ENCODE peak calls at places on chromosomes 2 and 18, in ten cellular contexts. Y, X, D, L, K, S, A, H, E and P are unnamed samples.
A peak's percentile ranks its signal among the peaks of the same experiment; 100 is the strongest.

GRCh38 chr2:200003444-200003843 is 48.1 kb downstream of the MAIP1 start:
- DNase-seq in L (no peak), E (no peak), D (peak; percentile 3), X (no peak), S (peak; percentile 9), H (no peak), K (no peak), A (peak; percentile 4), Y (no peak), P (no peak)

GRCh38 chr2:138356178-138356577 is 145.4 kb upstream of the SPOPL start:
- DNase-seq in D (peak; percentile 91), S (peak; percentile 86), A (peak; percentile 93), X (peak; percentile 37), L (no peak), H (no peak), Y (no peak), K (no peak), E (no peak), P (no peak)

GRCh38 chr2:150075831-150076230 is 411.6 kb downstream of the RND3 start:
- DNase-seq in H (no peak), D (no peak), S (no peak), K (no peak), A (no peak), L (no peak), X (no peak), E (no peak), Y (no peak), P (no peak)

GRCh38 chr2:109516445-109517117 is 97.2 kb downstream of the SEPTIN10 start:
- DNase-seq in D (peak; percentile 42), A (peak; percentile 60), H (peak; percentile 72), E (no peak), Y (peak; percentile 48), L (peak; percentile 64), S (peak; percentile 72), K (peak; percentile 82), X (no peak), P (peak; percentile 63)

GRCh38 chr2:70132244-70133126 is 45.2 kb downstream of the PCBP1 start:
- DNase-seq in D (peak; percentile 75), S (peak; percentile 43), H (peak; percentile 86), L (peak; percentile 67), X (no peak), Y (peak; percentile 54), K (peak; percentile 21), A (peak; percentile 60), E (no peak), P (peak; percentile 56)

GRCh38 chr2:23065936-23066335 is 319.0 kb upstream of the KLHL29 start:
- DNase-seq in H (no peak), X (no peak), D (no peak), S (no peak), Y (no peak), L (no peak), E (no peak), A (no peak), K (no peak), P (no peak)

GRCh38 chr18:59810740-59811520 is 88.9 kb upstream of the PMAIP1 start:
- DNase-seq in H (no peak), E (no peak), X (no peak), D (peak; percentile 54), S (no peak), Y (no peak), A (peak; percentile 37), L (no peak), K (no peak), P (no peak)

GRCh38 chr2:129765326-129766158 is 213.9 kb upstream of the RAB6C start:
- DNase-seq in X (no peak), S (no peak), L (no peak), D (no peak), E (no peak), A (no peak), H (no peak), Y (no peak), K (no peak), P (no peak)

GRCh38 chr18:48868468-48869466 is 82.0 kb downstream of the SMAD7 start:
- DNase-seq in E (no peak), Y (peak; percentile 88), X (no peak), D (no peak), S (no peak), K (peak; percentile 23), H (peak; percentile 63), L (peak; percentile 96), A (no peak), P (peak; percentile 86)

GRCh38 chr18:31261792-31262582 is 56.0 kb upstream of the DSG1 start:
- DNase-seq in K (peak; percentile 17), X (no peak), A (no peak), L (no peak), D (no peak), Y (no peak), S (no peak), H (no peak), E (no peak), P (no peak)

GRCh38 chr18:42030586-42031182 is 75.7 kb downstream of the PIK3C3 start:
- DNase-seq in L (no peak), S (peak; percentile 29), A (peak; percentile 41), Y (peak; percentile 5), E (no peak), K (peak; percentile 37), X (no peak), H (peak; percentile 25), D (peak; percentile 31), P (no peak)

GRCh38 chr2:43348904-43349725 is 122.7 kb upstream of the ZFP36L2 start:
- DNase-seq in X (no peak), L (no peak), H (no peak), K (no peak), E (no peak), D (no peak), S (no peak), Y (no peak), A (no peak), P (no peak)

DNA sequence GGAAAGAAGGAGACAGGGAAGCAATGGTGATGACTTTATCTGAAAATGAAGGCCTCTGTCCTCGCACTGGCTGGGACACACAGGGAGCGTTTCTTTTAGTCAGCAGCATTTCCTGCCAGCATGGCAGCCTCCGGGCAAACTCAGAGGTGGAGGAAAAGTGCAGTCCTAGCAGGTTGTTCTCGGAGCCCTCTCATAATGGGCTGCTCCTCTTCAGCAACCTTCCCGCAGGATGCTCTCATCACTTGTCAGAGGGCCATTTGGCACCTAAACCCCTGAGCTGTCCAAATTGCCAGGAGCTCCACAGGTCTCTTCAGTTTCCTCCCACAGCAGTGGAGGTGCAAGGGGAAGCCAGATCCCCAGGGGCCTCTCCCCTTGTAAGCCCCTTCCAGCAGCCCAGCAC is 6.2 kb downstream of the STK39 start:
- DNase-seq in X (no peak), S (no peak), K (no peak), L (no peak), E (no peak), D (no peak), H (no peak), A (no peak), Y (no peak), P (no peak)
- TF ChIP-seq CTCF in X (no peak), S (no peak), K (no peak), L (no peak), E (no peak), D (no peak), H (no peak), A (no peak), Y (no peak), P (no peak)

GRCh38 chr2:101873543-101873942 is 118.2 kb upstream of the IL1R2 start:
- DNase-seq in D (no peak), Y (peak; percentile 13), S (no peak), X (no peak), H (peak; percentile 50), A (no peak), L (no peak), E (no peak), K (no peak), P (no peak)
- TF ChIP-seq CTCF in D (no peak), Y (no peak), S (no peak), X (no peak), H (peak; percentile 20), A (peak; percentile 19), L (no peak), E (no peak), K (no peak), P (peak; percentile 19)

GRCh38 chr2:219205165-219205538 is 1.4 kb upstream of the ZFAND2B start:
- DNase-seq in X (no peak), E (no peak), A (no peak), K (no peak), L (no peak), H (no peak), S (no peak), D (no peak), Y (no peak), P (no peak)

GRCh38 chr2:219205981-219206441 is 571 bp upstream of the ZFAND2B start:
- DNase-seq in D (no peak), Y (no peak), S (no peak), H (no peak), X (no peak), A (no peak), E (no peak), L (no peak), K (no peak), P (no peak)

GRCh38 chr2:219207884-219208740 is 1.5 kb downstream of the ZFAND2B start:
- DNase-seq in X (no peak), D (peak; percentile 73), S (peak; percentile 21), K (no peak), H (no peak), E (no peak), L (no peak), A (peak; percentile 62), Y (no peak), P (no peak)

GRCh38 chr2:219207254-219207883 is 787 bp downstream of the ZFAND2B start:
- DNase-seq in A (no peak), K (no peak), H (no peak), D (no peak), X (no peak), S (no peak), E (no peak), L (no peak), Y (no peak), P (no peak)

DNA sequence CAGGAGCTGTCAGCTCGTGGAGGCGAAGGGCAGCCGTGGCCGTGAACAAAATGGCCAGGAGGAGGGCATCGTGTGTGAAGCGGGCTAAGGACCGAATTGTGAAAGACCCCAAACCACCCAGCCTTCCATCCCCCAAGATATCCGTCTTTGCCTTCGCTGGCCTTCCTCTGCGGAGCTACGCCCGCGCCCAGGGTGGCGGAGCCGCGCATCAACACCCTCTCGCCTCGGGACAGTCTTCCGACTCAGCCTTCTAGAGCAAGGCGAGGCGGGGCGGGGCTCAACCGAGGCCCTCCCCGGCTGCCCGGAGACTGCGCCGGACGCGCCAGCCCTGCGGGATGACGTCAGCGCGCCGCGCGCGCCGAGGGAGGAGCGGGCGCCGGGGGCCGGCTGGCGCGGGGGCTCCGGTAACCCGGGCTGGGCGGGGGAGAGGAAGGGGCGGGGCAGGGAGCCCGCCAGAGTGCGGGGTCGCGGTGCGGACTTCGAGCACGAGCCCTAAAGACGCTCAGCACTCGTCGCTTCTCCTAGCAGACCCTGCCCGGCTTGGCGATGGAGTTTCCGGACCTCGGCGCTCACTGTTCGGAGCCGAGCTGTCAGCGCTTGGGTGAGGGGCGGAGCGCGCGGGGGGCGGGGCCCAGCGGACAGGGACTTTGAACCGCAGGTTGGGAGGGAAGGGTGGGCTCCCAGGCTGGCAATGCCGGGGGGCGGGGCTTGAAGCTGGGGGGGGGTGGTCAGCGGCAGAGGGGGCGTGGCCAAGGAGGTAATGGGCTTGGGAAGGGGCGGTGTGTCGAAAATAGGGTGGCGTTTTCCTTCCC is at the start of gene ZFAND2B:
- DNase-seq in H (peak; percentile 95), A (peak; percentile 95), D (peak; percentile 95), X (peak; percentile 77), E (peak; percentile 77), Y (peak; percentile 100), K (peak; percentile 97), L (peak; percentile 96), S (peak; percentile 93), P (peak; percentile 99)
- TF ChIP-seq CTCF in H (no peak), A (no peak), D (peak; percentile 8), X (no peak), E (no peak), Y (no peak), K (no peak), L (no peak), S (no peak), P (no peak)

GRCh38 chr18:23528580-23529472 is 25.5 kb downstream of the RMC1 start:
- DNase-seq in D (peak; percentile 63), X (peak; percentile 29), Y (no peak), S (peak; percentile 88), A (peak; percentile 44), L (no peak), K (no peak), E (no peak), H (peak; percentile 48), P (no peak)
- TF ChIP-seq CTCF in D (no peak), X (no peak), Y (no peak), S (no peak), A (no peak), L (no peak), K (no peak), E (no peak), H (no peak), P (no peak)